ENCODE peak calls at places on chromosomes 11 and 22, in four cellular contexts. One of them, this sample, is unnamed.
A peak's percentile ranks its signal among the peaks of the same experiment; 100 is the strongest.

GRCh38 chr11:66066751-66067150 is 3.3 kb upstream of the PACS1 start:
- DNase-seq in H1: no peak
- DNase-seq in HepG2: no peak
- DNase-seq in K562: no peak
- DNase-seq in this sample: no peak

GRCh38 chr11:87173185-87174039 is 135.7 kb downstream of the TMEM135 start:
- DNase-seq in H1: no peak
- DNase-seq in K562: no peak
- DNase-seq in HepG2: peak; percentile 19
- DNase-seq in this sample: peak; percentile 56

GRCh38 chr11:60887531-60887930 is 18.9 kb downstream of the PRPF19 start:
- DNase-seq in HepG2: peak; percentile 66
- DNase-seq in H1: peak; percentile 60
- DNase-seq in K562: peak; percentile 73
- DNase-seq in this sample: peak; percentile 31

GRCh38 chr11:79087957-79088318 is 352.9 kb downstream of the TENM4 start:
- DNase-seq in HepG2: no peak
- DNase-seq in K562: no peak
- DNase-seq in H1: no peak
- DNase-seq in this sample: no peak

GRCh38 chr11:42066113-42066512 is 606.7 kb upstream of the LRRC4C start:
- DNase-seq in HepG2: no peak
- DNase-seq in K562: no peak
- DNase-seq in H1: no peak
- DNase-seq in this sample: no peak

GRCh38 chr11:121727942-121728341 is 275.2 kb upstream of the SORL1-AS1 start:
- DNase-seq in HepG2: no peak
- DNase-seq in H1: no peak
- DNase-seq in K562: no peak
- DNase-seq in this sample: no peak

GRCh38 chr11:106681435-106681834 is 336.8 kb downstream of the GUCY1A2 start:
- DNase-seq in H1: no peak
- DNase-seq in HepG2: no peak
- DNase-seq in K562: no peak
- DNase-seq in this sample: no peak

GRCh38 chr22:36162127-36163034 is 1.8 kb upstream of the APOL3 start:
- DNase-seq in HepG2: no peak
- DNase-seq in H1: no peak
- DNase-seq in K562: no peak
- DNase-seq in this sample: no peak

GRCh38 chr11:88179141-88179540 is 3.9 kb upstream of the RAB38 start:
- DNase-seq in H1: no peak
- DNase-seq in HepG2: no peak
- DNase-seq in K562: no peak
- DNase-seq in this sample: no peak

GRCh38 chr11:13339196-13340153 is 61.9 kb downstream of the BMAL1 start:
- DNase-seq in K562: no peak
- DNase-seq in HepG2: no peak
- DNase-seq in H1: no peak
- DNase-seq in this sample: no peak

GRCh38 chr22:30290679-30291333 is 1.5 kb upstream of the CASTOR1 start:
- DNase-seq in H1: no peak
- DNase-seq in HepG2: peak; percentile 63
- DNase-seq in K562: no peak
- DNase-seq in this sample: no peak

GRCh38 chr11:66230978-66231377 is 37.5 kb upstream of the RAB1B start:
- DNase-seq in HepG2: no peak
- DNase-seq in H1: no peak
- DNase-seq in K562: no peak
- DNase-seq in this sample: no peak

GRCh38 chr11:1727088-1727690 is 23.2 kb downstream of the IFITM10 start:
- DNase-seq in H1: no peak
- DNase-seq in HepG2: no peak
- DNase-seq in K562: no peak
- DNase-seq in this sample: no peak

GRCh38 chr22:37669586-37669985 is 5.8 kb upstream of the LGALS1 start:
- DNase-seq in K562: no peak
- DNase-seq in HepG2: no peak
- DNase-seq in H1: no peak
- DNase-seq in this sample: no peak

GRCh38 chr22:37806409-37807338 is 1.1 kb upstream of the GCAT start:
- DNase-seq in K562: no peak
- DNase-seq in HepG2: peak; percentile 34
- DNase-seq in H1: no peak
- DNase-seq in this sample: no peak

GRCh38 chr11:96168623-96169022 is 174.4 kb downstream of the MAML2 start:
- DNase-seq in H1: no peak
- DNase-seq in HepG2: no peak
- DNase-seq in K562: no peak
- DNase-seq in this sample: no peak

GRCh38 chr22:37069319-37069718 is 17.8 kb downstream of the KCTD17 start:
- DNase-seq in K562: no peak
- DNase-seq in HepG2: no peak
- DNase-seq in H1: no peak
- DNase-seq in this sample: no peak

GRCh38 chr22:40766956-40767355 is 52.2 kb downstream of the SLC25A17 start:
- DNase-seq in H1: no peak
- DNase-seq in HepG2: no peak
- DNase-seq in K562: no peak
- DNase-seq in this sample: no peak

GRCh38 chr11:117096140-117096972 is 1.9 kb downstream of the SIK3 start:
- DNase-seq in K562: peak; percentile 19
- DNase-seq in H1: peak; percentile 51
- DNase-seq in HepG2: peak; percentile 78
- DNase-seq in this sample: no peak

GRCh38 chr22:19285831-19286230 is 5.7 kb downstream of the CLTCL1 start:
- DNase-seq in HepG2: no peak
- DNase-seq in K562: no peak
- DNase-seq in H1: no peak
- DNase-seq in this sample: no peak

GRCh38 chr11:19868281-19868821 is 155.7 kb downstream of the NAV2 start:
- DNase-seq in H1: no peak
- DNase-seq in HepG2: no peak
- DNase-seq in K562: no peak
- DNase-seq in this sample: no peak

GRCh38 chr11:102347526-102348331 is 715 bp downstream of the BIRC2 start:
- DNase-seq in HepG2: peak; percentile 38
- DNase-seq in H1: no peak
- DNase-seq in K562: peak; percentile 16
- DNase-seq in this sample: no peak

GRCh38 chr11:92136792-92137191 is 87.8 kb upstream of the FAT3 start:
- DNase-seq in K562: no peak
- DNase-seq in HepG2: no peak
- DNase-seq in H1: no peak
- DNase-seq in this sample: no peak

GRCh38 chr22:20857838-20858614 is 585 bp downstream of the PI4KA start:
- DNase-seq in K562: peak; percentile 100
- DNase-seq in HepG2: peak; percentile 78
- DNase-seq in H1: peak; percentile 91
- DNase-seq in this sample: peak; percentile 64

GRCh38 chr11:21897203-21897602 is 295.7 kb upstream of the ANO5 start:
- DNase-seq in K562: no peak
- DNase-seq in H1: no peak
- DNase-seq in HepG2: no peak
- DNase-seq in this sample: no peak

GRCh38 chr22:26998134-26998533 is 340.7 kb downstream of the MIAT start:
- DNase-seq in H1: no peak
- DNase-seq in HepG2: no peak
- DNase-seq in K562: no peak
- DNase-seq in this sample: no peak

GRCh38 chr11:128908391-128909246 is 17.5 kb downstream of the KCNJ5 start:
- DNase-seq in K562: no peak
- DNase-seq in HepG2: no peak
- DNase-seq in H1: no peak
- DNase-seq in this sample: peak; percentile 45

GRCh38 chr11:201936-202335 is 5.3 kb downstream of the BET1L start:
- DNase-seq in H1: no peak
- DNase-seq in HepG2: no peak
- DNase-seq in K562: no peak
- DNase-seq in this sample: no peak

GRCh38 chr11:118911113-118911879 is 14.4 kb downstream of the BCL9L start:
- DNase-seq in K562: peak; percentile 61
- DNase-seq in HepG2: peak; percentile 83
- DNase-seq in H1: no peak
- DNase-seq in this sample: no peak

GRCh38 chr11:34379081-34379480 is 21.3 kb upstream of the ABTB2 start:
- DNase-seq in K562: no peak
- DNase-seq in HepG2: no peak
- DNase-seq in H1: no peak
- DNase-seq in this sample: no peak

GRCh38 chr11:84420261-84420660 is 1134.1 kb upstream of the CCDC90B start:
- DNase-seq in H1: no peak
- DNase-seq in K562: no peak
- DNase-seq in HepG2: no peak
- DNase-seq in this sample: no peak

GRCh38 chr11:64856382-64857227 is 12.2 kb upstream of the CDC42BPG start:
- DNase-seq in H1: no peak
- DNase-seq in K562: no peak
- DNase-seq in HepG2: peak; percentile 68
- DNase-seq in this sample: peak; percentile 80

GRCh38 chr11:63933459-63933858 is 5.3 kb upstream of the NAA40 start:
- DNase-seq in HepG2: no peak
- DNase-seq in H1: no peak
- DNase-seq in K562: no peak
- DNase-seq in this sample: no peak

GRCh38 chr22:27115816-27116256 is 458.4 kb downstream of the MIAT start:
- DNase-seq in HepG2: peak; percentile 77
- DNase-seq in K562: no peak
- DNase-seq in H1: no peak
- DNase-seq in this sample: peak; percentile 92

GRCh38 chr11:4610258-4610935 is 2.4 kb upstream of the TRIM68 start:
- DNase-seq in K562: no peak
- DNase-seq in HepG2: no peak
- DNase-seq in H1: no peak
- DNase-seq in this sample: no peak

GRCh38 chr11:33582636-33583325 is 117.8 kb downstream of the C11orf91 start:
- DNase-seq in K562: no peak
- DNase-seq in HepG2: no peak
- DNase-seq in H1: no peak
- DNase-seq in this sample: no peak

GRCh38 chr11:3160252-3161031 is 4.7 kb downstream of the OSBPL5 start:
- DNase-seq in HepG2: no peak
- DNase-seq in H1: peak; percentile 91
- DNase-seq in K562: no peak
- DNase-seq in this sample: peak; percentile 46

DNA sequence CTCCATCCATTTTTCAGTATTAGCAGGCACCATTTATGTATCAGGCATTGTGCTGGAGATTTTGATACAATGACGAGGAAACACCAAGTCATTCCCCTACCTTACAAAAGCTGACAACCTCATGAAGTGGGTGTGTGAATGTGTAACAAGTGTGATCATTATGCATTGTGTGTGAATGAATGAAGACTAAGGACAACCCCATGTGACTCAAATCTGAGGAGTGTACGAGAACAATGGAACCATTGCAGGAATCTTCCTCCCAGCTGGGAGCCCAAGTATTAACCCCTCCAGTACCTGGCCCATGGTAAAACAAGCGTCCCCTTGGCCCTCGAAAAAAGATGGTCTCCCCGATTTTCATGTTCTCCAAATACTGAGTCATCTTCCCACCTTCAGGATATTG is 4.4 kb downstream of the CYB5R2 start:
- DNase-seq in H1: no peak
- DNase-seq in K562: no peak
- DNase-seq in HepG2: no peak
- DNase-seq in this sample: no peak
- TF ChIP-seq MAX in H1: no peak
- TF ChIP-seq MAX in K562: no peak
- TF ChIP-seq MAX in HepG2: no peak
- TF ChIP-seq MAX in this sample: no peak

DNA sequence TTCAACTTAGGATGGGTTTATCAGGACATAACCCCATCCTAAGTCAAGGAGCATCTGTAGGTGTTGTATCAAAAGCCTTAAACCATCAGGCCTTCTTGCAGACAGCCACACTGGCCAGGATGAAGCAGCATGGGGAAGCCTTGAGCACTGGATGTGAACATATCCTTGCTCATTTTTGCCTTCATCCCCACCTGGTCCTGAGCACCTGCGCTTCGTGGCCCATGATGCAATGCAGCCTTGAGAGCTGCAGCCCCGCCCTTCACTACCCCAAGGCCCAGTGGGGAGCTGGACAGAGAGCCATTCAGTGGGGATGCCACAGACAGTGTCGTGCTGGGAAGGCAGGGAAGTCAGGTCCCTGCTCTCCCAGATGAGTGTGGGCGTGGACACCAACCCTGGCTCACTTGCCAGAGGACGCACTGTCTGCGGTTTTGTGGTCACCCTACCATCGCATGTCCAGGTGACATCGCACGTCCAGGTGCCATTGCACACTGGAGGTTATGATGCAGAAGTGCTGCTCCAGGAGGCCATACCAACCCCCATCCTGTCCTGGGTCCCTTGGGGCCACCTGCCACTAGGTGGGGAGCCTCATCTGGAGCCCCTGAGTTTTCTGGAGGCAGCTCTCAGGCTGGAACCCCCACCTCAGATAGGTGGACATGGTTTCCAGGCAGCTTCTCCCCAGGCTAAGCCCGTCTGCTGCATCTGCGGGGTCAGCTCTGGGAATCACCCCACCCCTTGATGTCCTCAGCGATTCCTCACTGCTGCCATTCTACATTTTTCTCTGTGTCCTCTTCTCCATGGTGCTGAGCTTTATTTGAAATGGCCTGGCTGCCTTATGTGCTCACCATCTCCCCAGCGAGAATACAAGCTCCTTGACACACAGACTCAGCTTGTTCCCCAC is 14.4 kb downstream of the GNAZ start:
- DNase-seq in HepG2: no peak
- DNase-seq in K562: peak; percentile 51
- DNase-seq in H1: no peak
- DNase-seq in this sample: no peak
- H3K4me3 ChIP-seq in HepG2: no peak overlapping the region
- H3K4me3 ChIP-seq in K562: no peak overlapping the region
- H3K4me3 ChIP-seq in H1: no peak overlapping the region
- H3K4me3 ChIP-seq in this sample: no peak overlapping the region

GRCh38 chr11:77410076-77410827 is 63.6 kb downstream of the PAK1 start:
- DNase-seq in K562: no peak
- DNase-seq in HepG2: no peak
- DNase-seq in H1: no peak
- DNase-seq in this sample: no peak
- TF ChIP-seq SRF in K562: no peak
- TF ChIP-seq SRF in HepG2: no peak
- TF ChIP-seq SRF in H1: no peak
- TF ChIP-seq SRF in this sample: no peak

DNA sequence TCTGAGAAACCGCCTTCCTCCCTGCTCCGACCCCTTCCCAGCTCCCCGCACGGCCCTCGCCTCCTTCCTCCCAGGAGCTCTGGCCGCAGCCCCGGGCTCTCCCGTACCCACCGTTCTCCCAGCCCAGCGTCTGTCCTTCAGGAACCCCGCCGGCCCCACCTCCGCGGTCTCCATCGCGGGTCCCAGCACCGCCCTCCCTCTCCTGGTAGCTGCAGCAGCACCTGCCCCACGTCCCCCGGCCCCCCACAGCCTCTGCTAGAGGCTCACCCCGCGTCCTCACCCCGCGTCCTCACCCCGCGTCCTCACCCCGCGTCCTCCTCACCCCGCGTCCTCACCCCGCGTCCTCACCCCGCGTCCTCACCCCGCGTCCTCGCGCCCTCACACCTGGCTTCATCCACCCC is 85.9 kb downstream of the WNT7B start:
- DNase-seq in HepG2: no peak
- DNase-seq in K562: no peak
- DNase-seq in H1: no peak
- DNase-seq in this sample: no peak
- TF ChIP-seq MAX in HepG2: no peak
- TF ChIP-seq MAX in K562: no peak
- TF ChIP-seq MAX in H1: no peak
- TF ChIP-seq MAX in this sample: no peak